ENCODE peak calls at places on chromosomes 16 and 17, in six cellular contexts. Y is stomach, L is IMR-90, D is ovary, B is right lobe of liver, J is tibial nerve. V is an unnamed sample.

GRCh38 chr17:29577009-29577777 is 8.7 kb downstream of the TP53I13 start:
- DNase-seq in Y (no peak), L (no peak), B (peak; percentile 15), J (no peak), D (peak; percentile 9), V (peak; percentile 8)

GRCh38 chr17:81902023-81902652 is at the start of gene NPB:
- DNase-seq in D (no peak), J (no peak), Y (peak; percentile 49), L (no peak), B (peak; percentile 33), V (peak; percentile 58)

GRCh38 chr17:27489045-27489715 is 32.9 kb downstream of the KSR1 start:
- DNase-seq in J (peak; percentile 78), D (peak; percentile 65), L (peak; percentile 59), B (peak; percentile 50), Y (peak; percentile 50), V (peak; percentile 65)

GRCh38 chr17:79400989-79401703 is 209.7 kb downstream of the RBFOX3 start:
- DNase-seq in B (peak; percentile 69), Y (peak; percentile 77), L (peak; percentile 36), J (peak; percentile 66), D (peak; percentile 33), V (peak; percentile 76)

GRCh38 chr17:83109793-83110645 is 30.6 kb downstream of the METRNL start:
- DNase-seq in B (peak; percentile 61), D (peak; percentile 76), J (peak; percentile 83), Y (peak; percentile 89), L (peak; percentile 97), V (peak; percentile 94)

GRCh38 chr16:71781741-71782140 is 26.9 kb downstream of the AP1G1 start:
- DNase-seq in L (peak; percentile 19), D (no peak), B (no peak), Y (no peak), J (no peak), V (no peak)

GRCh38 chr16:48153689-48154265 is 2.0 kb downstream of the ABCC12 start:
- DNase-seq in Y (no peak), B (no peak), D (no peak), J (no peak), L (no peak), V (no peak)

GRCh38 chr16:55398683-55399230 is 74.8 kb downstream of the IRX6 start:
- DNase-seq in J (no peak), Y (no peak), B (no peak), D (no peak), L (no peak), V (no peak)

GRCh38 chr17:79619636-79620206 is 8.9 kb upstream of the RBFOX3 start:
- DNase-seq in D (no peak), J (no peak), B (peak; percentile 6), L (no peak), Y (no peak), V (no peak)

GRCh38 chr16:29844575-29845331 is 18.3 kb downstream of the CDIPT start:
- DNase-seq in D (peak; percentile 78), J (no peak), L (no peak), B (no peak), Y (no peak), V (no peak)

GRCh38 chr16:79599837-79600635 is 501 bp downstream of the MAF start:
- DNase-seq in Y (peak; percentile 72), B (peak; percentile 59), L (no peak), D (peak; percentile 80), J (no peak), V (peak; percentile 47)

GRCh38 chr17:15483416-15483815 is 16.0 kb upstream of the CDRT4 start:
- DNase-seq in L (no peak), D (peak; percentile 38), J (no peak), B (no peak), Y (no peak), V (no peak)

GRCh38 chr17:82671071-82671470 is 22.8 kb upstream of the WDR45B start:
- DNase-seq in B (peak; percentile 5), J (no peak), L (no peak), D (no peak), Y (no peak), V (no peak)

GRCh38 chr17:58337126-58337599 is 8.6 kb upstream of the TSPOAP1 start:
- DNase-seq in Y (no peak), D (no peak), B (no peak), J (no peak), L (peak; percentile 27), V (no peak)

GRCh38 chr17:7897773-7898172 is 9.2 kb downstream of the CHD3 start:
- DNase-seq in D (no peak), J (peak; percentile 19), B (no peak), Y (no peak), L (peak; percentile 77), V (peak; percentile 30)

GRCh38 chr16:15950167-15950854 is 895 bp downstream of the ABCC1 start:
- DNase-seq in D (peak; percentile 28), Y (peak; percentile 28), L (peak; percentile 44), B (peak; percentile 24), J (no peak), V (peak; percentile 20)

GRCh38 chr17:78774956-78775571 is 7.0 kb downstream of the CYTH1 start:
- DNase-seq in L (no peak), Y (no peak), B (no peak), D (no peak), J (peak; percentile 29), V (no peak)

GRCh38 chr17:19534562-19535149 is 1.0 kb downstream of the SLC47A1 start:
- DNase-seq in L (no peak), D (no peak), Y (no peak), J (no peak), B (no peak), V (no peak)

GRCh38 chr17:58520843-58521430 is 6.5 kb upstream of the MTMR4 start:
- DNase-seq in B (no peak), D (no peak), Y (no peak), L (peak; percentile 13), J (no peak), V (no peak)

GRCh38 chr17:61140386-61140785 is 259.3 kb upstream of the TBX2 start:
- DNase-seq in Y (no peak), L (no peak), B (no peak), D (no peak), J (no peak), V (no peak)

GRCh38 chr16:47966325-47966724 is 189.5 kb downstream of the ABCC12 start:
- DNase-seq in Y (no peak), J (no peak), D (no peak), B (no peak), L (no peak), V (no peak)

GRCh38 chr16:86591270-86591669 is 12.9 kb downstream of the FOXL1 start:
- DNase-seq in Y (no peak), D (no peak), B (no peak), L (no peak), J (no peak), V (no peak)

GRCh38 chr16:2231016-2231931 is 5.0 kb upstream of the DNASE1L2 start:
- DNase-seq in B (peak; percentile 18), Y (no peak), L (no peak), D (no peak), J (no peak), V (no peak)

GRCh38 chr17:79627184-79627765 is 16.4 kb upstream of the RBFOX3 start:
- DNase-seq in Y (peak; percentile 15), J (no peak), D (no peak), B (peak; percentile 7), L (no peak), V (peak; percentile 3)

GRCh38 chr17:9468937-9469336 is 106.7 kb downstream of the STX8 start:
- DNase-seq in L (no peak), J (no peak), D (no peak), Y (no peak), B (no peak), V (no peak)

GRCh38 chr17:9470171-9470570 is 105.4 kb downstream of the STX8 start:
- DNase-seq in D (no peak), Y (no peak), B (no peak), J (no peak), L (no peak), V (no peak)

GRCh38 chr17:9468532-9468931 is 107.1 kb downstream of the STX8 start:
- DNase-seq in L (no peak), Y (no peak), B (no peak), J (no peak), D (no peak), V (peak; percentile 45)

GRCh38 chr17:9467518-9467917 is 108.1 kb downstream of the STX8 start:
- DNase-seq in J (no peak), Y (no peak), D (no peak), L (no peak), B (no peak), V (peak; percentile 33)

GRCh38 chr17:9465216-9465921 is 110.3 kb downstream of the STX8 start:
- DNase-seq in B (no peak), J (no peak), L (peak; percentile 81), Y (no peak), D (no peak), V (no peak)
- TF ChIP-seq CTCF in B (no peak), J (no peak), L (no peak), Y (no peak), D (no peak), V (no peak)

GRCh38 chr16:53258809-53259208 is 175.5 kb upstream of the RBL2 start:
- DNase-seq in D (no peak), B (no peak), L (no peak), J (no peak), Y (no peak), V (no peak)

GRCh38 chr16:53261276-53261675 is 173.0 kb upstream of the RBL2 start:
- DNase-seq in Y (no peak), B (no peak), J (no peak), D (no peak), L (no peak), V (no peak)

DNA sequence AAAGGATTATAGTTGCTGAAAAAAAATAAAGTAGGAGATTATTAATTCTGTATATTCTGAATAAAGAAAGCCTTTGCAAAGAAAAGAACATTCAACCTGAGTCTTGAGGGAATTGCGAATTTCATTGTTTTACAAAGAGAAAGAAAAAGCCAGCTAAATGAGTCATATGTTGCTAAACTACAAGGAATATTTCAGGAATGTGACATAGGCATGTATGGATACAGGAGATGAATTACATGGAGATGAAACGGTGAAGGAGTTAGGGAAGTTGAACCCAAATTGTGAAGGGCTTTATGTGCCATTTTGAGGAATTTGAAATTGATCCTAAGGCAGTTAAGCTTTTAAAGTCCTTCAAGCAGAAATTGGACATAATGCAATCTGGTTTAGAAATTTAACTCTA is 177.3 kb upstream of the RBL2 start:
- DNase-seq in Y (no peak), B (no peak), L (peak; percentile 59), J (no peak), D (no peak), V (no peak)
- H3K27ac ChIP-seq in Y (no peak overlapping the region), B (no peak overlapping the region), L (no peak overlapping the region), J (no peak overlapping the region), D (no peak overlapping the region), V (no peak overlapping the region)

GRCh38 chr17:57085448-57086068 is 512 bp downstream of the AKAP1 start:
- DNase-seq in L (peak; percentile 23), J (peak; percentile 22), D (peak; percentile 57), Y (peak; percentile 80), B (peak; percentile 87), V (peak; percentile 71)
- TF ChIP-seq POLR2A in L (no peak), J (no peak), D (no peak), Y (no peak), B (no peak), V (no peak)

GRCh38 chr17:75517277-75517865 is 1.0 kb downstream of the TSEN54 start:
- DNase-seq in J (no peak), L (no peak), B (peak; percentile 55), Y (peak; percentile 42), D (no peak), V (peak; percentile 24)
- TF ChIP-seq CTCF in J (no peak), L (no peak), B (peak; percentile 38), Y (no peak), D (no peak), V (no peak)

V was measured in body of pancreas.